ENCODE peak calls at places on chromosomes 11 and 22, in four cellular contexts. K is psoas muscle, Y is GM18507, J is T-helper 1 cell. Q is an unnamed sample.

GRCh38 chr11:69460540-69461257 is 20.8 kb upstream of the LINC01488 start:
- DNase-seq in J (no peak), Y (no peak), K (no peak), Q (no peak)

GRCh38 chr22:30304495-30305244 is 15.4 kb upstream of the CASTOR1 start:
- DNase-seq in Y (no peak), K (no peak), J (no peak), Q (no peak)

GRCh38 chr11:2173150-2173693 is 1.6 kb upstream of the TH start:
- DNase-seq in Y (no peak), K (no peak), J (no peak), Q (no peak)

GRCh38 chr22:49586244-49586748 is 241.4 kb downstream of the BRD1 start:
- DNase-seq in Y (no peak), J (no peak), K (no peak), Q (no peak)

GRCh38 chr11:130533113-130533803 is 84.8 kb downstream of the ADAMTS15 start:
- DNase-seq in J (no peak), K (no peak), Y (no peak), Q (no peak)

GRCh38 chr11:19432370-19433163 is 191.8 kb upstream of the E2F8 start:
- DNase-seq in J (no peak), K (no peak), Y (no peak), Q (no peak)

GRCh38 chr11:42244376-42244775 is 784.9 kb upstream of the LRRC4C start:
- DNase-seq in J (no peak), Y (no peak), K (no peak), Q (no peak)

GRCh38 chr11:94544832-94545640 is 1.3 kb downstream of the FUT4 start:
- DNase-seq in Y (no peak), J (no peak), K (peak), Q (no peak)

GRCh38 chr11:97269527-97269926 is 879.7 kb downstream of the JRKL start:
- DNase-seq in Y (no peak), K (no peak), J (no peak), Q (no peak)

Q was measured in CD4-positive, alpha-beta T cell.